ENCODE peak calls at places on chromosomes 7 and 10, in five cellular contexts. Q is frontal cortex, Z is midbrain, X is GM23338, H is NCI-H460. J is an unnamed sample.

GRCh38 chr7:23430902-23431259 is 39.4 kb downstream of the IGF2BP3 start:
- DNase-seq in Q (no peak), Z (no peak), X (no peak), H (no peak), J (no peak)

GRCh38 chr7:97499204-97499603 is 232.7 kb upstream of the TAC1 start:
- DNase-seq in Q (no peak), Z (peak; percentile 18), X (peak; percentile 72), H (peak; percentile 26), J (no peak)

GRCh38 chr10:69659286-69660027 is 29.4 kb downstream of the FAM241B start:
- DNase-seq in Q (no peak), Z (no peak), X (no peak), H (no peak), J (no peak)

GRCh38 chr10:122044045-122044661 is 55.2 kb downstream of the TACC2 start:
- DNase-seq in Q (no peak), Z (no peak), X (peak; percentile 43), H (no peak), J (no peak)

GRCh38 chr7:71633571-71634008 is 501.6 kb downstream of the GALNT17 start:
- DNase-seq in Q (no peak), Z (no peak), X (peak; percentile 75), H (peak; percentile 98), J (no peak)

GRCh38 chr7:149828357-149829309 is 9.5 kb upstream of the ZNF862 start:
- DNase-seq in Q (no peak), Z (no peak), X (no peak), H (no peak), J (peak; percentile 25)

GRCh38 chr10:110141185-110141584 is 66.2 kb upstream of the MXI1 start:
- DNase-seq in Q (no peak), Z (no peak), X (no peak), H (no peak), J (no peak)

GRCh38 chr7:44867073-44867990 is 18.0 kb downstream of the PURB start:
- DNase-seq in Q (no peak), Z (no peak), X (no peak), H (peak; percentile 40), J (no peak)

GRCh38 chr7:128859232-128860157 is 3.2 kb upstream of the ATP6V1F start:
- DNase-seq in Q (no peak), Z (no peak), X (no peak), H (no peak), J (no peak)

GRCh38 chr7:28156401-28156800 is 24.2 kb downstream of the JAZF1 start:
- DNase-seq in Q (no peak), Z (no peak), X (no peak), H (no peak), J (no peak)

GRCh38 chr7:100890640-100891521 is 1.4 kb upstream of the UFSP1 start:
- DNase-seq in Q (peak; percentile 40), Z (no peak), X (peak; percentile 67), H (no peak), J (no peak)

GRCh38 chr7:66505531-66506451 is 122.9 kb upstream of the KCTD7 start:
- DNase-seq in Q (no peak), Z (no peak), X (no peak), H (no peak), J (no peak)

GRCh38 chr10:61836888-61837747 is 64.4 kb upstream of the ARID5B start:
- DNase-seq in Q (no peak), Z (no peak), X (no peak), H (peak; percentile 24), J (no peak)

GRCh38 chr10:114026189-114027040 is 17.3 kb upstream of the ADRB1 start:
- DNase-seq in Q (no peak), Z (no peak), X (no peak), H (peak; percentile 87), J (no peak)

GRCh38 chr7:101557421-101557820 is 71.7 kb downstream of the MYL10 start:
- DNase-seq in Q (no peak), Z (no peak), X (no peak), H (no peak), J (no peak)

GRCh38 chr7:70044064-70044463 is 445.8 kb downstream of the AUTS2 start:
- DNase-seq in Q (no peak), Z (no peak), X (peak; percentile 51), H (no peak), J (no peak)

GRCh38 chr7:2012981-2013380 is 219.8 kb downstream of the MAD1L1 start:
- DNase-seq in Q (no peak), Z (peak; percentile 51), X (no peak), H (no peak), J (no peak)

GRCh38 chr7:111510584-111511378 is 51.5 kb downstream of the IMMP2L start:
- DNase-seq in Q (no peak), Z (no peak), X (no peak), H (no peak), J (no peak)

GRCh38 chr10:71326464-71326881 is 7.4 kb downstream of the SLC29A3 start:
- DNase-seq in Q (no peak), Z (no peak), X (no peak), H (no peak), J (no peak)

GRCh38 chr10:80493482-80494021 is 39.4 kb downstream of the TSPAN14 start:
- DNase-seq in Q (no peak), Z (no peak), X (no peak), H (no peak), J (no peak)

J was measured in GM12892.